ENCODE peak calls at places on chromosomes 3 and 15, in six cellular contexts. N, V, S, X, G and O are unnamed samples.

GRCh38 chr15:32994810-32995424 is 199.6 kb downstream of the FMN1 start:
- DNase-seq in X (no peak), V (peak), S (peak), G (peak), N (no peak), O (no peak)

GRCh38 chr15:35142578-35142977 is 57.5 kb upstream of the NANOGP8 start:
- DNase-seq in S (no peak), G (peak), N (no peak), V (no peak), X (no peak), O (no peak)

GRCh38 chr3:38152660-38153059 is 12.7 kb upstream of the OXSR1 start:
- DNase-seq in X (no peak), G (no peak), N (no peak), S (no peak), V (no peak), O (no peak)

GRCh38 chr15:39247574-39247973 is 333.3 kb upstream of the THBS1 start:
- DNase-seq in V (no peak), N (no peak), X (no peak), S (no peak), G (no peak), O (no peak)

GRCh38 chr3:82022836-82023235 is 261.4 kb upstream of the GBE1 start:
- DNase-seq in X (no peak), G (no peak), N (no peak), V (no peak), S (no peak), O (no peak)

GRCh38 chr3:45528429-45528828 is 66.1 kb upstream of the LIMD1 start:
- DNase-seq in V (no peak), X (no peak), N (no peak), S (no peak), G (peak), O (no peak)

GRCh38 chr3:53044371-53045106 is 1.3 kb downstream of the SFMBT1 start:
- DNase-seq in S (peak), G (peak), X (no peak), V (peak), N (no peak), O (peak)

GRCh38 chr15:66927326-66928077 is 137.9 kb upstream of the SMAD3 start:
- DNase-seq in S (no peak), V (no peak), N (no peak), X (no peak), G (peak), O (no peak)

GRCh38 chr3:77412591-77412990 is 372.7 kb downstream of the ROBO2 start:
- DNase-seq in G (no peak), S (peak), V (no peak), X (no peak), N (no peak), O (no peak)

GRCh38 chr3:63309780-63310179 is 31.7 kb downstream of the SYNPR start:
- DNase-seq in X (no peak), G (no peak), N (no peak), V (no peak), S (peak), O (peak)

GRCh38 chr3:27532931-27533607 is 48.9 kb upstream of the SLC4A7 start:
- DNase-seq in X (no peak), N (no peak), S (no peak), V (no peak), G (peak), O (no peak)

GRCh38 chr3:187739125-187739560 is 6.1 kb downstream of the BCL6 start:
- DNase-seq in V (no peak), G (no peak), S (no peak), X (peak), N (no peak), O (no peak)

GRCh38 chr3:100032262-100032661 is 82.0 kb downstream of the FILIP1L start:
- DNase-seq in G (peak), S (peak), N (peak), V (no peak), X (no peak), O (no peak)

GRCh38 chr3:14521611-14522010 is 18.5 kb downstream of the GRIP2 start:
- DNase-seq in G (no peak), X (no peak), S (no peak), V (no peak), N (no peak), O (no peak)

GRCh38 chr15:77419050-77419835 is 661 bp downstream of the PEAK1 start:
- DNase-seq in S (peak), V (no peak), X (peak), N (no peak), G (peak), O (peak)

GRCh38 chr3:150040097-150040496 is 69.4 kb upstream of the PFN2 start:
- DNase-seq in G (no peak), V (no peak), N (no peak), S (no peak), X (no peak), O (no peak)

GRCh38 chr3:175951047-175951694 is 1092.0 kb downstream of the NAALADL2 start:
- DNase-seq in X (no peak), V (no peak), G (peak), N (no peak), S (no peak), O (no peak)